ENCODE peak calls at places on chromosome 1, in six cellular contexts. One of them, this sample, is unnamed.

GRCh38 chr1:162131405-162132321 is 62.2 kb downstream of the NOS1AP start:
- DNase-seq in spleen: no peak
- DNase-seq in suprapubic skin: no peak
- DNase-seq in uterus: no peak
- DNase-seq in A549: no peak
- DNase-seq in ovary: no peak
- DNase-seq in this sample: no peak

GRCh38 chr1:65221638-65222421 is 73.8 kb downstream of the AK4 start:
- DNase-seq in spleen: no peak
- DNase-seq in suprapubic skin: no peak
- DNase-seq in uterus: no peak
- DNase-seq in A549: no peak
- DNase-seq in ovary: no peak
- DNase-seq in this sample: no peak

GRCh38 chr1:227174136-227174535 is 144.2 kb downstream of the CDC42BPA start:
- DNase-seq in spleen: no peak
- DNase-seq in suprapubic skin: no peak
- DNase-seq in uterus: no peak
- DNase-seq in A549: no peak
- DNase-seq in ovary: no peak
- DNase-seq in this sample: no peak

GRCh38 chr1:55318111-55318817 is 103.1 kb upstream of the USP24 start:
- DNase-seq in spleen: no peak
- DNase-seq in suprapubic skin: no peak
- DNase-seq in uterus: no peak
- DNase-seq in A549: no peak
- DNase-seq in ovary: no peak
- DNase-seq in this sample: no peak

GRCh38 chr1:30948278-30948677 is 39.7 kb upstream of the SDC3 start:
- DNase-seq in spleen: no peak
- DNase-seq in suprapubic skin: no peak
- DNase-seq in uterus: no peak
- DNase-seq in A549: no peak
- DNase-seq in ovary: no peak
- DNase-seq in this sample: no peak

GRCh38 chr1:228249508-228250305 is 41.9 kb downstream of the OBSCN start:
- DNase-seq in spleen: no peak
- DNase-seq in suprapubic skin: no peak
- DNase-seq in uterus: no peak
- DNase-seq in A549: no peak
- DNase-seq in ovary: no peak
- DNase-seq in this sample: no peak

GRCh38 chr1:61442456-61443013 is 282.4 kb downstream of the TM2D1 start:
- DNase-seq in spleen: no peak
- DNase-seq in suprapubic skin: no peak
- DNase-seq in uterus: no peak
- DNase-seq in A549: no peak
- DNase-seq in ovary: no peak
- DNase-seq in this sample: no peak

GRCh38 chr1:18750600-18750999 is 108.9 kb downstream of the TAS1R2 start:
- DNase-seq in spleen: no peak
- DNase-seq in suprapubic skin: no peak
- DNase-seq in uterus: no peak
- DNase-seq in A549: no peak
- DNase-seq in ovary: no peak
- DNase-seq in this sample: no peak

GRCh38 chr1:155038602-155039307 is 5.1 kb downstream of the DCST1 start:
- DNase-seq in spleen: no peak
- DNase-seq in suprapubic skin: no peak
- DNase-seq in uterus: no peak
- DNase-seq in A549: peak
- DNase-seq in ovary: no peak
- DNase-seq in this sample: no peak

GRCh38 chr1:116390195-116390594 is 17.2 kb downstream of the ATP1A1 start:
- DNase-seq in spleen: no peak
- DNase-seq in suprapubic skin: no peak
- DNase-seq in uterus: no peak
- DNase-seq in A549: no peak
- DNase-seq in ovary: no peak
- DNase-seq in this sample: no peak

GRCh38 chr1:99737016-99737415 is 29.4 kb downstream of the FRRS1 start:
- DNase-seq in spleen: no peak
- DNase-seq in suprapubic skin: no peak
- DNase-seq in uterus: peak
- DNase-seq in A549: peak
- DNase-seq in ovary: no peak
- DNase-seq in this sample: no peak

GRCh38 chr1:185238447-185238846 is 78.6 kb downstream of the IVNS1ABP start:
- DNase-seq in spleen: no peak
- DNase-seq in suprapubic skin: no peak
- DNase-seq in uterus: no peak
- DNase-seq in A549: peak
- DNase-seq in ovary: no peak
- DNase-seq in this sample: no peak

GRCh38 chr1:221945669-221946068 is 203.8 kb upstream of the DUSP10 start:
- DNase-seq in spleen: no peak
- DNase-seq in suprapubic skin: no peak
- DNase-seq in uterus: no peak
- DNase-seq in A549: no peak
- DNase-seq in ovary: no peak
- DNase-seq in this sample: no peak

GRCh38 chr1:49051647-49052046 is 275.0 kb upstream of the BEND5 start:
- DNase-seq in spleen: no peak
- DNase-seq in suprapubic skin: no peak
- DNase-seq in uterus: no peak
- DNase-seq in A549: no peak
- DNase-seq in ovary: no peak
- DNase-seq in this sample: no peak

GRCh38 chr1:22570140-22570909 is 7.0 kb downstream of the EPHA8 start:
- DNase-seq in spleen: no peak
- DNase-seq in suprapubic skin: no peak
- DNase-seq in uterus: no peak
- DNase-seq in A549: no peak
- DNase-seq in ovary: no peak
- DNase-seq in this sample: no peak

GRCh38 chr1:171983584-171983983 is 142.3 kb downstream of the DNM3 start:
- DNase-seq in spleen: no peak
- DNase-seq in suprapubic skin: no peak
- DNase-seq in uterus: no peak
- DNase-seq in A549: peak
- DNase-seq in ovary: no peak
- DNase-seq in this sample: no peak

GRCh38 chr1:208909011-208909410 is 664.8 kb upstream of the PLXNA2 start:
- DNase-seq in spleen: no peak
- DNase-seq in suprapubic skin: no peak
- DNase-seq in uterus: no peak
- DNase-seq in A549: no peak
- DNase-seq in ovary: no peak
- DNase-seq in this sample: no peak

GRCh38 chr1:201215531-201216357 is 25.1 kb downstream of the IGFN1 start:
- DNase-seq in spleen: peak
- DNase-seq in suprapubic skin: peak
- DNase-seq in uterus: no peak
- DNase-seq in A549: no peak
- DNase-seq in ovary: peak
- DNase-seq in this sample: no peak

GRCh38 chr1:155133799-155134281 is 1.8 kb upstream of the SLC50A1 start:
- DNase-seq in spleen: peak
- DNase-seq in suprapubic skin: no peak
- DNase-seq in uterus: no peak
- DNase-seq in A549: no peak
- DNase-seq in ovary: no peak
- DNase-seq in this sample: no peak

GRCh38 chr1:198929961-198930599 is 291.2 kb downstream of the PTPRC start:
- DNase-seq in spleen: no peak
- DNase-seq in suprapubic skin: no peak
- DNase-seq in uterus: no peak
- DNase-seq in A549: peak
- DNase-seq in ovary: no peak
- DNase-seq in this sample: no peak

GRCh38 chr1:201216395-201217085 is 25.9 kb downstream of the IGFN1 start:
- DNase-seq in spleen: peak
- DNase-seq in suprapubic skin: peak
- DNase-seq in uterus: no peak
- DNase-seq in A549: no peak
- DNase-seq in ovary: peak
- DNase-seq in this sample: no peak

DNA sequence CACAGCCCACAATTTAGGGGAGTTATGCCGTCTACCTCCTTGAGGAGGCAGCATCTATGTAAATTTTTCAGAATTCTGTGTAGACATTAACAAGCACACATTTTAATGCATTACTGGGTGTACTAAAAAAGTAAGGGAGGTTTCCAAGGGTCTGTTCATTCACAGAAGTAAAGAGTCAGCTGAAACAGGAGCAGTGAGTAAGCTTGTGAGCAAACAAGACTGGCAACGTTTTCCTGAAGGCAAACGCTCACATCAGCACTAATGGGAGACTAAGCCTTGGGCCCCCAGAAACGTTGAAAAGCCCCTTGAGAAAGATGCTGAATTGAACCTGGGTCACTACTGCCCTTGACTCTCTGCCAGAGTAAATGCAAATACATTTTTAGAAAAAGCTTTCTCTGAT is 25.7 kb downstream of the RPRD2 start:
- DNase-seq in spleen: no peak
- DNase-seq in suprapubic skin: no peak
- DNase-seq in uterus: no peak
- DNase-seq in A549: no peak
- DNase-seq in ovary: no peak
- DNase-seq in this sample: no peak
- TF ChIP-seq CTCF in spleen: no peak
- TF ChIP-seq CTCF in suprapubic skin: no peak
- TF ChIP-seq CTCF in uterus: no peak
- TF ChIP-seq CTCF in A549: no peak
- TF ChIP-seq CTCF in ovary: no peak
- TF ChIP-seq CTCF in this sample: no peak

GRCh38 chr1:2311184-2312032 is 79.9 kb downstream of the MORN1 start:
- DNase-seq in spleen: peak
- DNase-seq in suprapubic skin: no peak
- DNase-seq in uterus: peak
- DNase-seq in A549: peak
- DNase-seq in ovary: peak
- DNase-seq in this sample: peak
- H3K27ac ChIP-seq in spleen: peak
- H3K27ac ChIP-seq in suprapubic skin: peak
- H3K27ac ChIP-seq in uterus: peak
- H3K27ac ChIP-seq in A549: peak
- H3K27ac ChIP-seq in ovary: peak
- H3K27ac ChIP-seq in this sample: peak

DNA sequence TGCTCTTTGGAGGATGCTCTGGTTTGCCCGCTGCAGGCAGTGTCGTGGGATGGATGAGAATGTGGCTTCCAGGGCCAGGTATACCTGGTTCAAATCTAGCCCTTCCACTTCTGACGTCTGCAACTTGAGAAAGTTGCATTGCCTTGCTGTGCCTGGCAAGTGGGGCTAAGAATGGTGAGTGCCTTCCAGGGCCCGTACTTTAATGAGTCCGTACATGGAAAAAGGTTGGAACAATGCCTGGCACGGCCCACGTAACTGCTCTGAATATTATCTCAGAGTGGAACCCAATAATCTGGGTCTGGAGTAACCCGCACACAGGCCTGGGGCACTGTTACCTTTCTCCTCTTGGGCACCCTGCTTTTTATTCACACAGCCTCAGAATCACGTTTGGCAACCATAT is 146.7 kb upstream of the EDN2 start:
- DNase-seq in spleen: no peak
- DNase-seq in suprapubic skin: peak
- DNase-seq in uterus: no peak
- DNase-seq in A549: no peak
- DNase-seq in ovary: no peak
- DNase-seq in this sample: no peak
- TF ChIP-seq CTCF in spleen: no peak
- TF ChIP-seq CTCF in suprapubic skin: no peak
- TF ChIP-seq CTCF in uterus: no peak
- TF ChIP-seq CTCF in A549: no peak
- TF ChIP-seq CTCF in ovary: no peak
- TF ChIP-seq CTCF in this sample: no peak

GRCh38 chr1:37948841-37949240 is 2.0 kb upstream of the INPP5B start:
- DNase-seq in spleen: no peak
- DNase-seq in suprapubic skin: no peak
- DNase-seq in uterus: no peak
- DNase-seq in A549: no peak
- DNase-seq in ovary: no peak
- DNase-seq in this sample: no peak

GRCh38 chr1:37946703-37947360 is at the start of gene INPP5B:
- DNase-seq in spleen: peak
- DNase-seq in suprapubic skin: peak
- DNase-seq in uterus: peak
- DNase-seq in A549: peak
- DNase-seq in ovary: peak
- DNase-seq in this sample: peak

GRCh38 chr1:37948160-37948559 is 1.3 kb upstream of the INPP5B start:
- DNase-seq in spleen: no peak
- DNase-seq in suprapubic skin: no peak
- DNase-seq in uterus: no peak
- DNase-seq in A549: no peak
- DNase-seq in ovary: no peak
- DNase-seq in this sample: no peak

GRCh38 chr1:37945743-37946702 is 830 bp downstream of the INPP5B start:
- DNase-seq in spleen: peak
- DNase-seq in suprapubic skin: no peak
- DNase-seq in uterus: peak
- DNase-seq in A549: peak
- DNase-seq in ovary: peak
- DNase-seq in this sample: peak

DNA sequence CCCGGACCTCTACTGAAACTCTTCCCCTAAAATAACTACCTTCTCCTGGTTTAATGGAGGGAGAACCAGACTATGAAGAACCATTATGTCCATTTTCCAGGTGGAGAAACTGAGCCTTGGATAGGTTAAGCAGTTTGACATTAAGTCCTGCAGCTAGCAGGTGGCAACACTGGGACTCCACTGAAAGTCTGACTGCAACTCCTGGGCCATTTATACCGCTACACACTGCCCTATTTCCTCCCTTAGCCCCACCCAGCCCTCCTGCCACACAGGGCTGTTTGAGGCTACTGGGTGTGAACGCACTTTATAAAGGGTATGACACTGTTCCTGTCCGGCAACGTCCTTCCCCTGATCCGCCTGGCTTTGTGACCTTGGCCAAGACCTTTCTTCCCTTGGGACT is 511 bp upstream of the INPP5B start:
- DNase-seq in spleen: no peak
- DNase-seq in suprapubic skin: no peak
- DNase-seq in uterus: no peak
- DNase-seq in A549: no peak
- DNase-seq in ovary: no peak
- DNase-seq in this sample: no peak
- H3K27ac ChIP-seq in spleen: peak
- H3K27ac ChIP-seq in suprapubic skin: no peak
- H3K27ac ChIP-seq in uterus: peak
- H3K27ac ChIP-seq in A549: peak
- H3K27ac ChIP-seq in ovary: no peak
- H3K27ac ChIP-seq in this sample: peak